ENCODE peak calls at places on chromosomes 13 and 19, in eight cellular contexts. One of them, this sample, is unnamed.

GRCh38 chr13:29801737-29802305 is 48.6 kb downstream of the UBL3 start:
- DNase-seq in GOT3: no peak
- DNase-seq in A673: no peak
- DNase-seq in T follicular helper cell: no peak
- DNase-seq in stimulated activated CD4-positive, alpha-beta T cell treated with anti-CD3 and anti-CD28 coated beads, TNF-alpha, amount 100 ng/mL, for 1 hour: no peak
- DNase-seq in OCI-M1: no peak
- DNase-seq in hepatic stellate cell: no peak
- DNase-seq in activated T-helper 1 cell treated with Interleukin-2 at 50 U/mL for 16 hours: no peak
- DNase-seq in this sample: no peak

GRCh38 chr13:75050419-75051066 is 431.4 kb downstream of the TBC1D4 start:
- DNase-seq in GOT3: no peak
- DNase-seq in A673: peak
- DNase-seq in T follicular helper cell: no peak
- DNase-seq in stimulated activated CD4-positive, alpha-beta T cell treated with anti-CD3 and anti-CD28 coated beads, TNF-alpha, amount 100 ng/mL, for 1 hour: no peak
- DNase-seq in OCI-M1: no peak
- DNase-seq in hepatic stellate cell: no peak
- DNase-seq in activated T-helper 1 cell treated with Interleukin-2 at 50 U/mL for 16 hours: no peak
- DNase-seq in this sample: no peak

GRCh38 chr13:40806241-40806640 is 16.8 kb downstream of the SLC25A15 start:
- DNase-seq in GOT3: no peak
- DNase-seq in A673: no peak
- DNase-seq in T follicular helper cell: no peak
- DNase-seq in stimulated activated CD4-positive, alpha-beta T cell treated with anti-CD3 and anti-CD28 coated beads, TNF-alpha, amount 100 ng/mL, for 1 hour: no peak
- DNase-seq in OCI-M1: no peak
- DNase-seq in hepatic stellate cell: no peak
- DNase-seq in activated T-helper 1 cell treated with Interleukin-2 at 50 U/mL for 16 hours: no peak
- DNase-seq in this sample: no peak

GRCh38 chr13:20254076-20254475 is 22.0 kb upstream of the GJB6 start:
- DNase-seq in GOT3: no peak
- DNase-seq in A673: no peak
- DNase-seq in T follicular helper cell: no peak
- DNase-seq in stimulated activated CD4-positive, alpha-beta T cell treated with anti-CD3 and anti-CD28 coated beads, TNF-alpha, amount 100 ng/mL, for 1 hour: no peak
- DNase-seq in OCI-M1: no peak
- DNase-seq in hepatic stellate cell: no peak
- DNase-seq in activated T-helper 1 cell treated with Interleukin-2 at 50 U/mL for 16 hours: no peak
- DNase-seq in this sample: no peak

GRCh38 chr13:114234645-114235421 is at the start of gene CDC16:
- DNase-seq in GOT3: peak
- DNase-seq in A673: peak
- DNase-seq in T follicular helper cell: peak
- DNase-seq in stimulated activated CD4-positive, alpha-beta T cell treated with anti-CD3 and anti-CD28 coated beads, TNF-alpha, amount 100 ng/mL, for 1 hour: peak
- DNase-seq in OCI-M1: peak
- DNase-seq in hepatic stellate cell: peak
- DNase-seq in activated T-helper 1 cell treated with Interleukin-2 at 50 U/mL for 16 hours: peak
- DNase-seq in this sample: peak

GRCh38 chr13:111914241-111915103 is 152.5 kb upstream of the SOX1 start:
- DNase-seq in GOT3: no peak
- DNase-seq in A673: no peak
- DNase-seq in T follicular helper cell: no peak
- DNase-seq in stimulated activated CD4-positive, alpha-beta T cell treated with anti-CD3 and anti-CD28 coated beads, TNF-alpha, amount 100 ng/mL, for 1 hour: no peak
- DNase-seq in OCI-M1: no peak
- DNase-seq in hepatic stellate cell: no peak
- DNase-seq in activated T-helper 1 cell treated with Interleukin-2 at 50 U/mL for 16 hours: no peak
- DNase-seq in this sample: no peak

GRCh38 chr13:99123101-99124045 is 77.3 kb upstream of the UBAC2 start:
- DNase-seq in GOT3: no peak
- DNase-seq in A673: no peak
- DNase-seq in T follicular helper cell: no peak
- DNase-seq in stimulated activated CD4-positive, alpha-beta T cell treated with anti-CD3 and anti-CD28 coated beads, TNF-alpha, amount 100 ng/mL, for 1 hour: no peak
- DNase-seq in OCI-M1: no peak
- DNase-seq in hepatic stellate cell: peak
- DNase-seq in activated T-helper 1 cell treated with Interleukin-2 at 50 U/mL for 16 hours: no peak
- DNase-seq in this sample: no peak

GRCh38 chr13:114109646-114110045 is 22.8 kb downstream of the RASA3 start:
- DNase-seq in GOT3: no peak
- DNase-seq in A673: no peak
- DNase-seq in T follicular helper cell: peak
- DNase-seq in stimulated activated CD4-positive, alpha-beta T cell treated with anti-CD3 and anti-CD28 coated beads, TNF-alpha, amount 100 ng/mL, for 1 hour: no peak
- DNase-seq in OCI-M1: no peak
- DNase-seq in hepatic stellate cell: no peak
- DNase-seq in activated T-helper 1 cell treated with Interleukin-2 at 50 U/mL for 16 hours: no peak
- DNase-seq in this sample: no peak

GRCh38 chr19:35002037-35002535 is 2.0 kb downstream of the GRAMD1A start:
- DNase-seq in GOT3: no peak
- DNase-seq in A673: no peak
- DNase-seq in T follicular helper cell: no peak
- DNase-seq in stimulated activated CD4-positive, alpha-beta T cell treated with anti-CD3 and anti-CD28 coated beads, TNF-alpha, amount 100 ng/mL, for 1 hour: no peak
- DNase-seq in OCI-M1: no peak
- DNase-seq in hepatic stellate cell: no peak
- DNase-seq in activated T-helper 1 cell treated with Interleukin-2 at 50 U/mL for 16 hours: no peak
- DNase-seq in this sample: no peak

GRCh38 chr13:66114127-66114526 is 1116.0 kb downstream of the PCDH9 start:
- DNase-seq in GOT3: no peak
- DNase-seq in A673: no peak
- DNase-seq in T follicular helper cell: no peak
- DNase-seq in stimulated activated CD4-positive, alpha-beta T cell treated with anti-CD3 and anti-CD28 coated beads, TNF-alpha, amount 100 ng/mL, for 1 hour: no peak
- DNase-seq in OCI-M1: no peak
- DNase-seq in hepatic stellate cell: no peak
- DNase-seq in activated T-helper 1 cell treated with Interleukin-2 at 50 U/mL for 16 hours: no peak
- DNase-seq in this sample: no peak

GRCh38 chr13:100815476-100816046 is 141.0 kb upstream of the TMTC4 start:
- DNase-seq in GOT3: no peak
- DNase-seq in A673: peak
- DNase-seq in T follicular helper cell: no peak
- DNase-seq in stimulated activated CD4-positive, alpha-beta T cell treated with anti-CD3 and anti-CD28 coated beads, TNF-alpha, amount 100 ng/mL, for 1 hour: no peak
- DNase-seq in OCI-M1: no peak
- DNase-seq in hepatic stellate cell: no peak
- DNase-seq in activated T-helper 1 cell treated with Interleukin-2 at 50 U/mL for 16 hours: no peak
- DNase-seq in this sample: no peak

GRCh38 chr19:45681391-45682015 is 10.2 kb downstream of the SNRPD2 start:
- DNase-seq in GOT3: peak
- DNase-seq in A673: peak
- DNase-seq in T follicular helper cell: peak
- DNase-seq in stimulated activated CD4-positive, alpha-beta T cell treated with anti-CD3 and anti-CD28 coated beads, TNF-alpha, amount 100 ng/mL, for 1 hour: peak
- DNase-seq in OCI-M1: peak
- DNase-seq in hepatic stellate cell: peak
- DNase-seq in activated T-helper 1 cell treated with Interleukin-2 at 50 U/mL for 16 hours: peak
- DNase-seq in this sample: peak

GRCh38 chr19:48489608-48490216 is 20.5 kb downstream of the CYTH2 start:
- DNase-seq in GOT3: peak
- DNase-seq in A673: peak
- DNase-seq in T follicular helper cell: peak
- DNase-seq in stimulated activated CD4-positive, alpha-beta T cell treated with anti-CD3 and anti-CD28 coated beads, TNF-alpha, amount 100 ng/mL, for 1 hour: no peak
- DNase-seq in OCI-M1: peak
- DNase-seq in hepatic stellate cell: peak
- DNase-seq in activated T-helper 1 cell treated with Interleukin-2 at 50 U/mL for 16 hours: peak
- DNase-seq in this sample: no peak

GRCh38 chr13:111219306-111219705 is 101.1 kb upstream of the TEX29 start:
- DNase-seq in GOT3: no peak
- DNase-seq in A673: no peak
- DNase-seq in T follicular helper cell: no peak
- DNase-seq in stimulated activated CD4-positive, alpha-beta T cell treated with anti-CD3 and anti-CD28 coated beads, TNF-alpha, amount 100 ng/mL, for 1 hour: no peak
- DNase-seq in OCI-M1: peak
- DNase-seq in hepatic stellate cell: peak
- DNase-seq in activated T-helper 1 cell treated with Interleukin-2 at 50 U/mL for 16 hours: no peak
- DNase-seq in this sample: no peak

GRCh38 chr13:106507560-106508274 is 27.7 kb downstream of the EFNB2 start:
- DNase-seq in GOT3: no peak
- DNase-seq in A673: no peak
- DNase-seq in T follicular helper cell: no peak
- DNase-seq in stimulated activated CD4-positive, alpha-beta T cell treated with anti-CD3 and anti-CD28 coated beads, TNF-alpha, amount 100 ng/mL, for 1 hour: no peak
- DNase-seq in OCI-M1: peak
- DNase-seq in hepatic stellate cell: no peak
- DNase-seq in activated T-helper 1 cell treated with Interleukin-2 at 50 U/mL for 16 hours: no peak
- DNase-seq in this sample: peak

GRCh38 chr13:45626731-45627374 is 11.3 kb upstream of the ERICH6B start:
- DNase-seq in GOT3: no peak
- DNase-seq in A673: no peak
- DNase-seq in T follicular helper cell: no peak
- DNase-seq in stimulated activated CD4-positive, alpha-beta T cell treated with anti-CD3 and anti-CD28 coated beads, TNF-alpha, amount 100 ng/mL, for 1 hour: no peak
- DNase-seq in OCI-M1: peak
- DNase-seq in hepatic stellate cell: no peak
- DNase-seq in activated T-helper 1 cell treated with Interleukin-2 at 50 U/mL for 16 hours: no peak
- DNase-seq in this sample: no peak

GRCh38 chr13:110347535-110348308 is 40.6 kb downstream of the COL4A2 start:
- DNase-seq in GOT3: no peak
- DNase-seq in A673: peak
- DNase-seq in T follicular helper cell: no peak
- DNase-seq in stimulated activated CD4-positive, alpha-beta T cell treated with anti-CD3 and anti-CD28 coated beads, TNF-alpha, amount 100 ng/mL, for 1 hour: no peak
- DNase-seq in OCI-M1: no peak
- DNase-seq in hepatic stellate cell: peak
- DNase-seq in activated T-helper 1 cell treated with Interleukin-2 at 50 U/mL for 16 hours: no peak
- DNase-seq in this sample: no peak

GRCh38 chr13:41700790-41701310 is 243.5 kb downstream of the RGCC start:
- DNase-seq in GOT3: no peak
- DNase-seq in A673: peak
- DNase-seq in T follicular helper cell: no peak
- DNase-seq in stimulated activated CD4-positive, alpha-beta T cell treated with anti-CD3 and anti-CD28 coated beads, TNF-alpha, amount 100 ng/mL, for 1 hour: no peak
- DNase-seq in OCI-M1: peak
- DNase-seq in hepatic stellate cell: peak
- DNase-seq in activated T-helper 1 cell treated with Interleukin-2 at 50 U/mL for 16 hours: no peak
- DNase-seq in this sample: peak

GRCh38 chr13:35349673-35350278 is 126.7 kb downstream of the MAB21L1 start:
- DNase-seq in GOT3: no peak
- DNase-seq in A673: no peak
- DNase-seq in T follicular helper cell: no peak
- DNase-seq in stimulated activated CD4-positive, alpha-beta T cell treated with anti-CD3 and anti-CD28 coated beads, TNF-alpha, amount 100 ng/mL, for 1 hour: no peak
- DNase-seq in OCI-M1: peak
- DNase-seq in hepatic stellate cell: no peak
- DNase-seq in activated T-helper 1 cell treated with Interleukin-2 at 50 U/mL for 16 hours: no peak
- DNase-seq in this sample: peak

GRCh38 chr13:112744306-112745021 is 54.6 kb downstream of the ATP11A start:
- DNase-seq in GOT3: no peak
- DNase-seq in A673: no peak
- DNase-seq in T follicular helper cell: no peak
- DNase-seq in stimulated activated CD4-positive, alpha-beta T cell treated with anti-CD3 and anti-CD28 coated beads, TNF-alpha, amount 100 ng/mL, for 1 hour: no peak
- DNase-seq in OCI-M1: no peak
- DNase-seq in hepatic stellate cell: no peak
- DNase-seq in activated T-helper 1 cell treated with Interleukin-2 at 50 U/mL for 16 hours: no peak
- DNase-seq in this sample: no peak

GRCh38 chr13:104385409-104385808 is 1319.2 kb upstream of the SLC10A2 start:
- DNase-seq in GOT3: no peak
- DNase-seq in A673: no peak
- DNase-seq in T follicular helper cell: no peak
- DNase-seq in stimulated activated CD4-positive, alpha-beta T cell treated with anti-CD3 and anti-CD28 coated beads, TNF-alpha, amount 100 ng/mL, for 1 hour: no peak
- DNase-seq in OCI-M1: no peak
- DNase-seq in hepatic stellate cell: no peak
- DNase-seq in activated T-helper 1 cell treated with Interleukin-2 at 50 U/mL for 16 hours: no peak
- DNase-seq in this sample: no peak

GRCh38 chr13:30715357-30715756 is 20.0 kb upstream of the ALOX5AP start:
- DNase-seq in GOT3: no peak
- DNase-seq in A673: no peak
- DNase-seq in T follicular helper cell: no peak
- DNase-seq in stimulated activated CD4-positive, alpha-beta T cell treated with anti-CD3 and anti-CD28 coated beads, TNF-alpha, amount 100 ng/mL, for 1 hour: no peak
- DNase-seq in OCI-M1: no peak
- DNase-seq in hepatic stellate cell: no peak
- DNase-seq in activated T-helper 1 cell treated with Interleukin-2 at 50 U/mL for 16 hours: no peak
- DNase-seq in this sample: no peak

GRCh38 chr19:995051-995827 is 5.0 kb upstream of the GRIN3B start:
- DNase-seq in GOT3: no peak
- DNase-seq in A673: no peak
- DNase-seq in T follicular helper cell: no peak
- DNase-seq in stimulated activated CD4-positive, alpha-beta T cell treated with anti-CD3 and anti-CD28 coated beads, TNF-alpha, amount 100 ng/mL, for 1 hour: no peak
- DNase-seq in OCI-M1: no peak
- DNase-seq in hepatic stellate cell: no peak
- DNase-seq in activated T-helper 1 cell treated with Interleukin-2 at 50 U/mL for 16 hours: no peak
- DNase-seq in this sample: no peak

GRCh38 chr13:114111577-114111976 is 20.8 kb downstream of the RASA3 start:
- DNase-seq in GOT3: no peak
- DNase-seq in A673: no peak
- DNase-seq in T follicular helper cell: no peak
- DNase-seq in stimulated activated CD4-positive, alpha-beta T cell treated with anti-CD3 and anti-CD28 coated beads, TNF-alpha, amount 100 ng/mL, for 1 hour: no peak
- DNase-seq in OCI-M1: no peak
- DNase-seq in hepatic stellate cell: no peak
- DNase-seq in activated T-helper 1 cell treated with Interleukin-2 at 50 U/mL for 16 hours: no peak
- DNase-seq in this sample: no peak

GRCh38 chr19:19224852-19225494 is 13.2 kb downstream of the NCAN start:
- DNase-seq in GOT3: peak
- DNase-seq in A673: peak
- DNase-seq in T follicular helper cell: peak
- DNase-seq in stimulated activated CD4-positive, alpha-beta T cell treated with anti-CD3 and anti-CD28 coated beads, TNF-alpha, amount 100 ng/mL, for 1 hour: peak
- DNase-seq in OCI-M1: peak
- DNase-seq in hepatic stellate cell: peak
- DNase-seq in activated T-helper 1 cell treated with Interleukin-2 at 50 U/mL for 16 hours: peak
- DNase-seq in this sample: peak

GRCh38 chr13:80654638-80655249 is 313.8 kb upstream of the SPRY2 start:
- DNase-seq in GOT3: no peak
- DNase-seq in A673: no peak
- DNase-seq in T follicular helper cell: no peak
- DNase-seq in stimulated activated CD4-positive, alpha-beta T cell treated with anti-CD3 and anti-CD28 coated beads, TNF-alpha, amount 100 ng/mL, for 1 hour: no peak
- DNase-seq in OCI-M1: no peak
- DNase-seq in hepatic stellate cell: no peak
- DNase-seq in activated T-helper 1 cell treated with Interleukin-2 at 50 U/mL for 16 hours: no peak
- DNase-seq in this sample: no peak

GRCh38 chr13:42083138-42083770 is 34.8 kb downstream of the DGKH start:
- DNase-seq in GOT3: no peak
- DNase-seq in A673: no peak
- DNase-seq in T follicular helper cell: no peak
- DNase-seq in stimulated activated CD4-positive, alpha-beta T cell treated with anti-CD3 and anti-CD28 coated beads, TNF-alpha, amount 100 ng/mL, for 1 hour: no peak
- DNase-seq in OCI-M1: no peak
- DNase-seq in hepatic stellate cell: no peak
- DNase-seq in activated T-helper 1 cell treated with Interleukin-2 at 50 U/mL for 16 hours: no peak
- DNase-seq in this sample: no peak

GRCh38 chr13:21913010-21913409 is 242.1 kb downstream of the FGF9 start:
- DNase-seq in GOT3: no peak
- DNase-seq in A673: peak
- DNase-seq in T follicular helper cell: no peak
- DNase-seq in stimulated activated CD4-positive, alpha-beta T cell treated with anti-CD3 and anti-CD28 coated beads, TNF-alpha, amount 100 ng/mL, for 1 hour: no peak
- DNase-seq in OCI-M1: peak
- DNase-seq in hepatic stellate cell: no peak
- DNase-seq in activated T-helper 1 cell treated with Interleukin-2 at 50 U/mL for 16 hours: no peak
- DNase-seq in this sample: peak

GRCh38 chr13:41315466-41316047 is 4.5 kb downstream of the NAA16 start:
- DNase-seq in GOT3: no peak
- DNase-seq in A673: no peak
- DNase-seq in T follicular helper cell: no peak
- DNase-seq in stimulated activated CD4-positive, alpha-beta T cell treated with anti-CD3 and anti-CD28 coated beads, TNF-alpha, amount 100 ng/mL, for 1 hour: no peak
- DNase-seq in OCI-M1: no peak
- DNase-seq in hepatic stellate cell: no peak
- DNase-seq in activated T-helper 1 cell treated with Interleukin-2 at 50 U/mL for 16 hours: no peak
- DNase-seq in this sample: no peak

GRCh38 chr13:74036373-74036772 is 97.8 kb downstream of the KLF12 start:
- DNase-seq in GOT3: no peak
- DNase-seq in A673: no peak
- DNase-seq in T follicular helper cell: no peak
- DNase-seq in stimulated activated CD4-positive, alpha-beta T cell treated with anti-CD3 and anti-CD28 coated beads, TNF-alpha, amount 100 ng/mL, for 1 hour: no peak
- DNase-seq in OCI-M1: no peak
- DNase-seq in hepatic stellate cell: no peak
- DNase-seq in activated T-helper 1 cell treated with Interleukin-2 at 50 U/mL for 16 hours: no peak
- DNase-seq in this sample: no peak